ENCODE peak calls at places on chromosomes 2 and 18, in eight cellular contexts. One of them, this sample, is unnamed.

GRCh38 chr18:21243041-21243431 is 1.0 kb downstream of the GREB1L start:
- DNase-seq in AG10803: peak
- DNase-seq in stimulated activated CD4-positive, alpha-beta T cell treated with anti-CD3 and anti-CD28 coated beads, Interleukin-4, amount 100 ng/mL, for 24 hours: no peak
- DNase-seq in NK-92 treated with Interleukin-12 subunit alpha and Interleukin-12 subunit beta, amount 100 ng/mL, for 24 hours: no peak
- DNase-seq in heart right ventricle: peak
- DNase-seq in activated CD8-positive, alpha-beta T cell treated with anti-CD3 and anti-CD28 coated beads, Interleukin-2, amount 10 ng/mL, durations not matched to agents 7 days and 5 days: no peak
- DNase-seq in frontal cortex: no peak
- DNase-seq in activated CD4-positive, alpha-beta T cell treated with anti-CD3 and anti-CD28 coated beads for 1 hour: no peak
- DNase-seq in this sample: no peak

GRCh38 chr2:26526105-26526504 is 48.2 kb upstream of the OTOF start:
- DNase-seq in AG10803: no peak
- DNase-seq in activated CD8-positive, alpha-beta T cell treated with anti-CD3 and anti-CD28 coated beads, Interleukin-2, amount 10 ng/mL, durations not matched to agents 7 days and 5 days: no peak
- DNase-seq in heart right ventricle: no peak
- DNase-seq in stimulated activated CD4-positive, alpha-beta T cell treated with anti-CD3 and anti-CD28 coated beads, Interleukin-4, amount 100 ng/mL, for 24 hours: no peak
- DNase-seq in frontal cortex: no peak
- DNase-seq in NK-92 treated with Interleukin-12 subunit alpha and Interleukin-12 subunit beta, amount 100 ng/mL, for 24 hours: no peak
- DNase-seq in activated CD4-positive, alpha-beta T cell treated with anti-CD3 and anti-CD28 coated beads for 1 hour: no peak
- DNase-seq in this sample: no peak

GRCh38 chr2:29255006-29255405 is 139.8 kb downstream of the CLIP4 start:
- DNase-seq in stimulated activated CD4-positive, alpha-beta T cell treated with anti-CD3 and anti-CD28 coated beads, Interleukin-4, amount 100 ng/mL, for 24 hours: no peak
- DNase-seq in AG10803: no peak
- DNase-seq in heart right ventricle: no peak
- DNase-seq in frontal cortex: no peak
- DNase-seq in activated CD8-positive, alpha-beta T cell treated with anti-CD3 and anti-CD28 coated beads, Interleukin-2, amount 10 ng/mL, durations not matched to agents 7 days and 5 days: no peak
- DNase-seq in NK-92 treated with Interleukin-12 subunit alpha and Interleukin-12 subunit beta, amount 100 ng/mL, for 24 hours: no peak
- DNase-seq in activated CD4-positive, alpha-beta T cell treated with anti-CD3 and anti-CD28 coated beads for 1 hour: no peak
- DNase-seq in this sample: no peak

GRCh38 chr2:106269591-106270291 is 75.6 kb upstream of the UXS1 start:
- DNase-seq in activated CD4-positive, alpha-beta T cell treated with anti-CD3 and anti-CD28 coated beads for 1 hour: no peak
- DNase-seq in stimulated activated CD4-positive, alpha-beta T cell treated with anti-CD3 and anti-CD28 coated beads, Interleukin-4, amount 100 ng/mL, for 24 hours: peak
- DNase-seq in activated CD8-positive, alpha-beta T cell treated with anti-CD3 and anti-CD28 coated beads, Interleukin-2, amount 10 ng/mL, durations not matched to agents 7 days and 5 days: peak
- DNase-seq in NK-92 treated with Interleukin-12 subunit alpha and Interleukin-12 subunit beta, amount 100 ng/mL, for 24 hours: no peak
- DNase-seq in heart right ventricle: peak
- DNase-seq in AG10803: no peak
- DNase-seq in frontal cortex: peak
- DNase-seq in this sample: no peak

GRCh38 chr2:107542314-107542740 is 284.4 kb upstream of the RGPD4 start:
- DNase-seq in stimulated activated CD4-positive, alpha-beta T cell treated with anti-CD3 and anti-CD28 coated beads, Interleukin-4, amount 100 ng/mL, for 24 hours: no peak
- DNase-seq in frontal cortex: no peak
- DNase-seq in AG10803: no peak
- DNase-seq in NK-92 treated with Interleukin-12 subunit alpha and Interleukin-12 subunit beta, amount 100 ng/mL, for 24 hours: no peak
- DNase-seq in activated CD4-positive, alpha-beta T cell treated with anti-CD3 and anti-CD28 coated beads for 1 hour: no peak
- DNase-seq in heart right ventricle: no peak
- DNase-seq in activated CD8-positive, alpha-beta T cell treated with anti-CD3 and anti-CD28 coated beads, Interleukin-2, amount 10 ng/mL, durations not matched to agents 7 days and 5 days: no peak
- DNase-seq in this sample: no peak

GRCh38 chr2:217805679-217806479 is 196.9 kb downstream of the TNS1 start:
- DNase-seq in activated CD8-positive, alpha-beta T cell treated with anti-CD3 and anti-CD28 coated beads, Interleukin-2, amount 10 ng/mL, durations not matched to agents 7 days and 5 days: no peak
- DNase-seq in NK-92 treated with Interleukin-12 subunit alpha and Interleukin-12 subunit beta, amount 100 ng/mL, for 24 hours: no peak
- DNase-seq in frontal cortex: no peak
- DNase-seq in activated CD4-positive, alpha-beta T cell treated with anti-CD3 and anti-CD28 coated beads for 1 hour: no peak
- DNase-seq in stimulated activated CD4-positive, alpha-beta T cell treated with anti-CD3 and anti-CD28 coated beads, Interleukin-4, amount 100 ng/mL, for 24 hours: no peak
- DNase-seq in heart right ventricle: no peak
- DNase-seq in AG10803: no peak
- DNase-seq in this sample: no peak

GRCh38 chr2:171405546-171405945 is 28.2 kb downstream of the METTL8 start:
- DNase-seq in AG10803: no peak
- DNase-seq in heart right ventricle: no peak
- DNase-seq in frontal cortex: no peak
- DNase-seq in NK-92 treated with Interleukin-12 subunit alpha and Interleukin-12 subunit beta, amount 100 ng/mL, for 24 hours: no peak
- DNase-seq in activated CD8-positive, alpha-beta T cell treated with anti-CD3 and anti-CD28 coated beads, Interleukin-2, amount 10 ng/mL, durations not matched to agents 7 days and 5 days: no peak
- DNase-seq in stimulated activated CD4-positive, alpha-beta T cell treated with anti-CD3 and anti-CD28 coated beads, Interleukin-4, amount 100 ng/mL, for 24 hours: no peak
- DNase-seq in activated CD4-positive, alpha-beta T cell treated with anti-CD3 and anti-CD28 coated beads for 1 hour: no peak
- DNase-seq in this sample: no peak

GRCh38 chr2:193581807-193582206 is 1387.1 kb upstream of the TMEFF2 start:
- DNase-seq in frontal cortex: no peak
- DNase-seq in stimulated activated CD4-positive, alpha-beta T cell treated with anti-CD3 and anti-CD28 coated beads, Interleukin-4, amount 100 ng/mL, for 24 hours: no peak
- DNase-seq in activated CD4-positive, alpha-beta T cell treated with anti-CD3 and anti-CD28 coated beads for 1 hour: no peak
- DNase-seq in heart right ventricle: no peak
- DNase-seq in activated CD8-positive, alpha-beta T cell treated with anti-CD3 and anti-CD28 coated beads, Interleukin-2, amount 10 ng/mL, durations not matched to agents 7 days and 5 days: no peak
- DNase-seq in AG10803: no peak
- DNase-seq in NK-92 treated with Interleukin-12 subunit alpha and Interleukin-12 subunit beta, amount 100 ng/mL, for 24 hours: no peak
- DNase-seq in this sample: no peak

GRCh38 chr2:233247744-233248143 is 3.7 kb upstream of the ATG16L1 start:
- DNase-seq in frontal cortex: no peak
- DNase-seq in heart right ventricle: no peak
- DNase-seq in activated CD8-positive, alpha-beta T cell treated with anti-CD3 and anti-CD28 coated beads, Interleukin-2, amount 10 ng/mL, durations not matched to agents 7 days and 5 days: peak
- DNase-seq in stimulated activated CD4-positive, alpha-beta T cell treated with anti-CD3 and anti-CD28 coated beads, Interleukin-4, amount 100 ng/mL, for 24 hours: peak
- DNase-seq in AG10803: no peak
- DNase-seq in activated CD4-positive, alpha-beta T cell treated with anti-CD3 and anti-CD28 coated beads for 1 hour: peak
- DNase-seq in NK-92 treated with Interleukin-12 subunit alpha and Interleukin-12 subunit beta, amount 100 ng/mL, for 24 hours: peak
- DNase-seq in this sample: peak

This sample was measured in fibroblast of pulmonary artery.